ENCODE peak calls at places on chromosomes 7 and 10, in five cellular contexts. K, N, Z, H and B are unnamed samples. For H3K36me3, the result is how much of the 10 kb centered on the place peaks cover.

GRCh38 chr10:120012566-120012965 is 120.0 kb downstream of the SEC23IP start:
- DNase-seq in K (no peak), N (no peak), Z (no peak), H (no peak), B (no peak)

GRCh38 chr7:135259702-135260101 is 26.1 kb downstream of the STRA8 start:
- DNase-seq in K (no peak), N (no peak), Z (no peak), H (no peak), B (no peak)

GRCh38 chr7:134831862-134832261 is 52.4 kb downstream of the CALD1 start:
- DNase-seq in K (no peak), N (no peak), Z (no peak), H (no peak), B (peak)

GRCh38 chr7:91031757-91032156 is 232.5 kb upstream of the FZD1 start:
- DNase-seq in K (no peak), N (no peak), Z (no peak), H (no peak), B (no peak)

GRCh38 chr7:90817846-90818245 is 221.7 kb downstream of the CDK14 start:
- DNase-seq in K (peak), N (no peak), Z (no peak), H (no peak), B (no peak)

GRCh38 chr7:50303082-50303893 is 1.2 kb upstream of the IKZF1 start:
- DNase-seq in K (peak), N (no peak), Z (no peak), H (no peak), B (no peak)

GRCh38 chr10:113426181-113426837 is 126.5 kb upstream of the HABP2 start:
- DNase-seq in K (no peak), N (no peak), Z (peak), H (no peak), B (no peak)

GRCh38 chr10:77625379-77625778 is 12.2 kb downstream of the KCNMA1 start:
- DNase-seq in K (no peak), N (no peak), Z (no peak), H (no peak), B (no peak)

GRCh38 chr10:33803248-33803647 is 468.8 kb upstream of the NRP1 start:
- DNase-seq in K (no peak), N (no peak), Z (no peak), H (no peak), B (no peak)

GRCh38 chr10:122815458-122815857 is 30.2 kb downstream of the CUZD1 start:
- DNase-seq in K (no peak), N (no peak), Z (no peak), H (no peak), B (no peak)

GRCh38 chr10:80122110-80122710 is 10.3 kb upstream of the PLAC9 start:
- DNase-seq in K (no peak), N (no peak), Z (no peak), H (no peak), B (no peak)

GRCh38 chr10:98610301-98610700 is 163.6 kb upstream of the HPS1 start:
- DNase-seq in K (no peak), N (no peak), Z (no peak), H (no peak), B (no peak)

DNA sequence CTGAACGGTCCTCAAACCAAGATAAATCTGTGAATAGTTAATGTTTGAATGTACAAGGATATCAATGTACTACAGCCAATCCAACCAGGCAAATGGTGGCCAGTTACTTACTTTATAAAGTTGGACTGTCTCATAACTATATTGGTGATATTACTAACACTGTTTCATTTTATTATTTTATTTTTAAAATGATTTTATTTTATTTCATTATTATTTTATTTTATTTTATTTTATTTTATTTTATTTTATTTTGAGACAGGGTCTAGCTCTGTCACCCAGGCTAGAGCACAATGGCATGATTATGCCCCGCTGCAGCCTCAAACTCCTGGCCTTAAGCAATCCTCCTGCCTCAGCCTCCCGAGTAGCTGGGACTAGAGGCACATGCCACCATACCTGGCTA is 6.8 kb downstream of the IL15RA start:
- DNase-seq in K (no peak), N (no peak), Z (no peak), H (no peak), B (no peak)
- TF ChIP-seq CTCF in K (no peak), N (no peak), Z (no peak), H (no peak), B (no peak)

GRCh38 chr7:28076421-28077163 is 104.0 kb downstream of the JAZF1 start:
- DNase-seq in K (no peak), N (no peak), Z (peak), H (no peak), B (no peak)
- H3K4me3 ChIP-seq in K (no peak), N (no peak), Z (peak), H (no peak), B (no peak)

GRCh38 chr10:6114299-6114698 is 25.5 kb downstream of the RBM17 start:
- DNase-seq in K (no peak), N (no peak), Z (no peak), H (no peak), B (no peak)

GRCh38 chr10:6115411-6115800 is 26.6 kb downstream of the RBM17 start:
- DNase-seq in K (no peak), N (no peak), Z (no peak), H (no peak), B (no peak)

GRCh38 chr10:6114758-6115410 is 26.1 kb downstream of the RBM17 start:
- DNase-seq in K (no peak), N (no peak), Z (no peak), H (peak), B (peak)

GRCh38 chr10:6110136-6110535 is 21.3 kb downstream of the RBM17 start:
- DNase-seq in K (no peak), N (no peak), Z (no peak), H (no peak), B (no peak)

DNA sequence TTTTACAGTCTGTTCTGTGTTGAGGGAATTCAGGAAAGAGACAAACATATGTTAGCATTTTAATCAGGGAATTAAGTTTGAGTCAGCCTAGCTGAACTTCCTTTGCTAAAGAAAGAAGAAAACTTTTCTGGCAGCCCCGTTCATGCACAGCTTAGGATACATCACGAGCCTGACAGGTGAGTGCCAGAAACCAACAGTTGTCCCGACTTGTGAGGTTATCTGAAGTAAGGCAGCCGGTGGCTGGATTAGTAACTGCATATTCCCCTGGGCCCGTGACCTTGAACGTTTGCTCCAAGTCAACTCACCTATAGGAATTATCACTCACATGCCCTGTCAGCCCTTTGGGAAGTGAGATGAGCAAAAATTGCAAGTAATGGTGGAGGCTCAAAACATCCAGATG is 24.1 kb downstream of the RBM17 start:
- DNase-seq in K (no peak), N (no peak), Z (no peak), H (no peak), B (peak)
- H3K36me3 ChIP-seq in K (under half), N (half or more), Z (half or more), H (half or more), B (half or more)

GRCh38 chr7:1142051-1142635 is 17.9 kb downstream of the ZFAND2A start:
- DNase-seq in K (no peak), N (no peak), Z (no peak), H (no peak), B (no peak)

GRCh38 chr7:1141651-1142050 is 18.3 kb downstream of the ZFAND2A start:
- DNase-seq in K (no peak), N (no peak), Z (no peak), H (no peak), B (no peak)

GRCh38 chr7:1140481-1141104 is 19.4 kb downstream of the ZFAND2A start:
- DNase-seq in K (no peak), N (no peak), Z (no peak), H (no peak), B (no peak)

GRCh38 chr7:1149351-1149794 is 10.6 kb downstream of the ZFAND2A start:
- DNase-seq in K (no peak), N (no peak), Z (no peak), H (no peak), B (no peak)

DNA sequence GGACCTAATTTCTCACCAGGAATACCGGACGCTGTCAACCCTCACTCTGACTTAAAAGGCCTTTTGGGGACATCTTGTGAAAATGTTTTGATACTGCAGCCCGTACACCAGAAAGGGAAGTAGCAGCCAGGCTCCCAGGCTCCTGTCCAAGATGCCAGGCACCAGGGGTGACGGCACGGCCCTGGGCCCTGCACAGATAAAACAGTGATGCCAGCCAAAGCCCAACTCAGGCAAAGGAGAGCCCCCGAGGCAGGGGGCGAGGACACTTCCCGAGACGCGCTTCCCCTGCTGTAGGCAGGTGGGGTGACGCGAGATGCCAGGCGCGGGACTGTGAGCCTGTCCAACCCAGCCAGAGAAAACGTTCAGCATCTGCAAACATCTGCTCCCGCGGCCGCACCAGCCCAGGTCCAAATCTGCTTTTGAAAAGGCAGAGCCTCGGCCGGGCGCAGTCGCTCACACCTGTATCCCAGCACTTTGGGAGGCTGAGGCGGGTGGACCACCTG is 15.7 kb downstream of the ZFAND2A start:
- DNase-seq in K (peak), N (no peak), Z (peak), H (peak), B (no peak)
- TF ChIP-seq CTCF in K (peak), N (no peak), Z (peak), H (peak), B (peak)

GRCh38 chr10:70155255-70155838 is 8.8 kb upstream of the TYSND1 start:
- DNase-seq in K (no peak), N (no peak), Z (no peak), H (no peak), B (no peak)
- H3K4me3 ChIP-seq in K (no peak), N (no peak), Z (no peak), H (no peak), B (no peak)

DNA sequence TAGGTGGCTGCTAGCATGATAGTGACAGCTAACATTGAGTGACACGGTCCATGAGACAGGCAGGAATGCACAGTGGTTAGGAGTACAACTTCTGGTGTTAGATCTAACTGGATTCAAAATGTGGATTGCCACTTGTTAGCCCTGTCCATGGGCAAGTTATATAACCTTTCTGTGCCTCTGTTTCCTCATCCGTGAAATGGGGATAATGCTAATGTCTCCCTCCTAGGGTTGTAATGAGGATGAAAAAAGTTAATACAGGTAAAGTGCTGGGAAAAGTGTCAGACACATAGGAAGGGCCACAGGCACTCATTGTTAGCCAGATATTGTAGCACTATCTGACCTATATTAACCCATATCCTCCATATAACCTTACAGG is 41.8 kb downstream of the TACR2 start:
- DNase-seq in K (no peak), N (no peak), Z (no peak), H (no peak), B (no peak)
- H3K36me3 ChIP-seq in K (under half), N (under half), Z (half or more), H (under half), B (under half)